ENCODE peak calls at places on chromosomes 7 and 10, in seven cellular contexts. One of them, this sample, is unnamed.

GRCh38 chr10:109956454-109957091 is 33.3 kb upstream of the XPNPEP1 start:
- DNase-seq in glutamatergic neuron: peak; percentile 41
- DNase-seq in mammary epithelial cell: no peak
- DNase-seq in IMR-90: peak; percentile 52
- DNase-seq in stomach: peak; percentile 27
- DNase-seq in RWPE1: peak; percentile 64
- DNase-seq in nephron progenitor cell: no peak
- DNase-seq in this sample: no peak

GRCh38 chr7:77799078-77799964 is 748 bp downstream of the PHTF2 start:
- DNase-seq in glutamatergic neuron: peak; percentile 79
- DNase-seq in mammary epithelial cell: peak; percentile 17
- DNase-seq in IMR-90: peak; percentile 35
- DNase-seq in stomach: no peak
- DNase-seq in RWPE1: peak; percentile 7
- DNase-seq in nephron progenitor cell: peak; percentile 76
- DNase-seq in this sample: peak; percentile 75

GRCh38 chr10:78457804-78458483 is 424.3 kb downstream of the RPS24 start:
- DNase-seq in glutamatergic neuron: no peak
- DNase-seq in mammary epithelial cell: no peak
- DNase-seq in IMR-90: peak; percentile 90
- DNase-seq in stomach: no peak
- DNase-seq in RWPE1: no peak
- DNase-seq in nephron progenitor cell: no peak
- DNase-seq in this sample: no peak

GRCh38 chr10:45404087-45404769 is 30.2 kb downstream of the ALOX5 start:
- DNase-seq in glutamatergic neuron: no peak
- DNase-seq in mammary epithelial cell: no peak
- DNase-seq in IMR-90: no peak
- DNase-seq in stomach: no peak
- DNase-seq in RWPE1: no peak
- DNase-seq in nephron progenitor cell: no peak
- DNase-seq in this sample: no peak

GRCh38 chr10:50604049-50604640 is 19.6 kb downstream of the SGMS1 start:
- DNase-seq in glutamatergic neuron: no peak
- DNase-seq in mammary epithelial cell: no peak
- DNase-seq in IMR-90: no peak
- DNase-seq in stomach: no peak
- DNase-seq in RWPE1: no peak
- DNase-seq in nephron progenitor cell: no peak
- DNase-seq in this sample: no peak

GRCh38 chr7:124201768-124202349 is 169.0 kb upstream of the TMEM229A start:
- DNase-seq in glutamatergic neuron: no peak
- DNase-seq in mammary epithelial cell: peak; percentile 2
- DNase-seq in IMR-90: peak; percentile 41
- DNase-seq in stomach: no peak
- DNase-seq in RWPE1: no peak
- DNase-seq in nephron progenitor cell: no peak
- DNase-seq in this sample: no peak

GRCh38 chr7:100642534-100642907 is 1.2 kb upstream of the TFR2 start:
- DNase-seq in glutamatergic neuron: no peak
- DNase-seq in mammary epithelial cell: no peak
- DNase-seq in IMR-90: no peak
- DNase-seq in stomach: peak; percentile 38
- DNase-seq in RWPE1: no peak
- DNase-seq in nephron progenitor cell: peak; percentile 27
- DNase-seq in this sample: no peak

GRCh38 chr10:66273966-66274519 is 651.8 kb upstream of the LRRTM3 start:
- DNase-seq in glutamatergic neuron: no peak
- DNase-seq in mammary epithelial cell: no peak
- DNase-seq in IMR-90: no peak
- DNase-seq in stomach: no peak
- DNase-seq in RWPE1: no peak
- DNase-seq in nephron progenitor cell: no peak
- DNase-seq in this sample: no peak

GRCh38 chr7:22411977-22412693 is 55.2 kb upstream of the RAPGEF5 start:
- DNase-seq in glutamatergic neuron: no peak
- DNase-seq in mammary epithelial cell: no peak
- DNase-seq in IMR-90: no peak
- DNase-seq in stomach: no peak
- DNase-seq in RWPE1: no peak
- DNase-seq in nephron progenitor cell: no peak
- DNase-seq in this sample: no peak

GRCh38 chr7:85554294-85554877 is 367.5 kb upstream of the SEMA3D start:
- DNase-seq in glutamatergic neuron: no peak
- DNase-seq in mammary epithelial cell: peak; percentile 55
- DNase-seq in IMR-90: peak; percentile 82
- DNase-seq in stomach: no peak
- DNase-seq in RWPE1: peak; percentile 10
- DNase-seq in nephron progenitor cell: peak; percentile 17
- DNase-seq in this sample: no peak

DNA sequence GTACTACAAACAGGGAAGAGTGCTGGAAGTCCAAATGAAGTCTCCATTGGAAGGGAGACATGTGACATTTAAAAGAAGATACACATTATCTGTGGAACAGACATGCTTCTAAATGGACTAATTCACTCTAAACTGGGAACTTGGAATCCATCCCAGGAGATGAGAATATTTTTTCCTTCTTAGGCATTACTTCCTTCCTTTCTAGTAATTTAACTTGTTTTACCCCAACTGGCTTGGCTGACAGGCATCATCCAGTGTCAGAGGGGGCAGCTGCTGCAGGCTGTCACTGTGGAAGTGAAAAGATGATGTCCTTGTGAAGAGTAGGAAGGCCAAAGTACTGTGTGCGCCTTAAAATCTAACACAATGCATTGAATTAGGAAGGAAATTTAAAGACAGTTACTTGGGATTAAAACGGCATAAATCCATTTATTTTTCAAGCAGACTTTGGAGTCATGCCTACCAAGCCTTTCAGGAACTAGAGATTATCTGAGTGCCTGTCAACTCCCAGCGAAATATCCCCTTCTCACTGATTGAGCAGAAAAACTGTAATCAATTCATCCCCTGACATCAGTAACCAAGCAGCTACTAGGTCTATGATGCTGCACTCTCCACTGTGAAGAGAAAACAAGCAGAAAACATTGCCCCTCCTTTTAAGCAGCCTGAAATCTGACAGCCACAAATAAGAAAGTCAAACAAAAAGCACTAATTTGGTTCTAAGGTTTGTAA is 161.2 kb downstream of the DGKI start:
- DNase-seq in glutamatergic neuron: no peak
- DNase-seq in mammary epithelial cell: no peak
- DNase-seq in IMR-90: no peak
- DNase-seq in stomach: no peak
- DNase-seq in RWPE1: no peak
- DNase-seq in nephron progenitor cell: no peak
- DNase-seq in this sample: no peak
- TF ChIP-seq CTCF in glutamatergic neuron: no peak
- TF ChIP-seq CTCF in mammary epithelial cell: no peak
- TF ChIP-seq CTCF in IMR-90: no peak
- TF ChIP-seq CTCF in stomach: no peak
- TF ChIP-seq CTCF in RWPE1: no peak
- TF ChIP-seq CTCF in nephron progenitor cell: no peak
- TF ChIP-seq CTCF in this sample: no peak

DNA sequence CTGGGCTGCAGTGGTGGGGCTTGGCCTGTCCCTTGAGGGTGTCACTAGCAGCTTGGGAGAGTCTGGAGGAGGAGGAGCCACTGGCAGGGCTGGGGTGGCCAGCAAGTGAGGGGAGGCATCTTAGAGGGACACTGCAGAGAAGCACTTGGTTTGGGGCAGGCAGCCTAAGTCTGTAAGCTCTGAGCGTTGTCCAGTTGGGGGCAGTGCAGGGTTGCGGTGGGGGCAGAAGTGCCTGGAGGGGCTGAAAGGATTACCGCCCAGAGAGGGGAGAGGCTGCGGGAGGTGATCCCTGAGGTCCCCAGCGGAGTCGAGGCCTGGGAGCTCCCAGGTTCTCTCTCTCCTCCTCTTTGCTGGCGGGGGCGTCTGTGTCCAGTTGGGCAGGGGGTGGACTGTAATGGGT is 7.4 kb downstream of the ADCYAP1R1 start:
- DNase-seq in glutamatergic neuron: peak; percentile 52
- DNase-seq in mammary epithelial cell: no peak
- DNase-seq in IMR-90: no peak
- DNase-seq in stomach: no peak
- DNase-seq in RWPE1: no peak
- DNase-seq in nephron progenitor cell: peak; percentile 24
- DNase-seq in this sample: no peak
- TF ChIP-seq CTCF in glutamatergic neuron: no peak
- TF ChIP-seq CTCF in mammary epithelial cell: no peak
- TF ChIP-seq CTCF in IMR-90: no peak
- TF ChIP-seq CTCF in stomach: no peak
- TF ChIP-seq CTCF in RWPE1: no peak
- TF ChIP-seq CTCF in nephron progenitor cell: no peak
- TF ChIP-seq CTCF in this sample: peak; percentile 37

GRCh38 chr10:102237711-102238252 is 3.5 kb downstream of the PITX3 start:
- DNase-seq in glutamatergic neuron: no peak
- DNase-seq in mammary epithelial cell: no peak
- DNase-seq in IMR-90: no peak
- DNase-seq in stomach: no peak
- DNase-seq in RWPE1: no peak
- DNase-seq in nephron progenitor cell: no peak
- DNase-seq in this sample: no peak

GRCh38 chr10:102235991-102236390 is 5.3 kb downstream of the PITX3 start:
- DNase-seq in glutamatergic neuron: no peak
- DNase-seq in mammary epithelial cell: no peak
- DNase-seq in IMR-90: no peak
- DNase-seq in stomach: no peak
- DNase-seq in RWPE1: no peak
- DNase-seq in nephron progenitor cell: no peak
- DNase-seq in this sample: no peak

GRCh38 chr10:102233997-102234396 is 7.3 kb downstream of the PITX3 start:
- DNase-seq in glutamatergic neuron: no peak
- DNase-seq in mammary epithelial cell: no peak
- DNase-seq in IMR-90: no peak
- DNase-seq in stomach: no peak
- DNase-seq in RWPE1: no peak
- DNase-seq in nephron progenitor cell: no peak
- DNase-seq in this sample: no peak

GRCh38 chr10:102235598-102235920 is 5.8 kb downstream of the PITX3 start:
- DNase-seq in glutamatergic neuron: no peak
- DNase-seq in mammary epithelial cell: peak; percentile 75
- DNase-seq in IMR-90: peak; percentile 28
- DNase-seq in stomach: no peak
- DNase-seq in RWPE1: no peak
- DNase-seq in nephron progenitor cell: no peak
- DNase-seq in this sample: no peak

GRCh38 chr10:102234866-102235597 is 6.3 kb downstream of the PITX3 start:
- DNase-seq in glutamatergic neuron: no peak
- DNase-seq in mammary epithelial cell: no peak
- DNase-seq in IMR-90: no peak
- DNase-seq in stomach: no peak
- DNase-seq in RWPE1: no peak
- DNase-seq in nephron progenitor cell: no peak
- DNase-seq in this sample: no peak
- TF ChIP-seq CTCF in glutamatergic neuron: no peak
- TF ChIP-seq CTCF in mammary epithelial cell: no peak
- TF ChIP-seq CTCF in IMR-90: no peak
- TF ChIP-seq CTCF in stomach: no peak
- TF ChIP-seq CTCF in RWPE1: no peak
- TF ChIP-seq CTCF in nephron progenitor cell: no peak
- TF ChIP-seq CTCF in this sample: no peak

DNA sequence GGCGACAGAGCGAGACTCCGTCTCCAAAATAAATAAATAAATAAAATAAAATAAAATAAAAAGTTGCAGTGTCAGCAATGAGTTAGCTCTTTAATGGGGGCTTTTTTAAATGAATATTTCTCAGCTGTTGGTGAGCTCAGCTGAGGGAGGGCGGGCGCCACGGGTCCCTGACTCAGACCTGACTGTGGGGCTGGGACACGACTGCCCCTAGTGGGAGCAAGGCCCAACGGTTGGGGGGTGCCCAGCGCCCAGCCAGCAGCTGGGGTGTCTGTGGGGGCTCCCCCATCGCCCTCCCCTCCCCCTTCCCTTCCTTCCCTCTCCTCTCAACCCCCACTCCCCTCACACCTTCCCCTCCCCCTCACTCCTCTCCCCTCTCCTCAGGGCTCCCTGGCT is 46.6 kb downstream of the PWWP2B start:
- DNase-seq in glutamatergic neuron: no peak
- DNase-seq in mammary epithelial cell: no peak
- DNase-seq in IMR-90: peak; percentile 46
- DNase-seq in stomach: no peak
- DNase-seq in RWPE1: no peak
- DNase-seq in nephron progenitor cell: no peak
- DNase-seq in this sample: no peak
- TF ChIP-seq CTCF in glutamatergic neuron: no peak
- TF ChIP-seq CTCF in mammary epithelial cell: no peak
- TF ChIP-seq CTCF in IMR-90: peak; percentile 57
- TF ChIP-seq CTCF in stomach: no peak
- TF ChIP-seq CTCF in RWPE1: peak; percentile 36
- TF ChIP-seq CTCF in nephron progenitor cell: no peak
- TF ChIP-seq CTCF in this sample: peak; percentile 59

GRCh38 chr7:130814753-130815152 is 80.7 kb upstream of the KLF14 start:
- DNase-seq in glutamatergic neuron: no peak
- DNase-seq in mammary epithelial cell: peak; percentile 20
- DNase-seq in IMR-90: peak; percentile 50
- DNase-seq in stomach: no peak
- DNase-seq in RWPE1: no peak
- DNase-seq in nephron progenitor cell: no peak
- DNase-seq in this sample: no peak
- TF ChIP-seq CTCF in glutamatergic neuron: no peak
- TF ChIP-seq CTCF in mammary epithelial cell: peak; percentile 49
- TF ChIP-seq CTCF in IMR-90: peak; percentile 60
- TF ChIP-seq CTCF in stomach: no peak
- TF ChIP-seq CTCF in RWPE1: peak; percentile 48
- TF ChIP-seq CTCF in nephron progenitor cell: peak; percentile 29
- TF ChIP-seq CTCF in this sample: peak; percentile 54

GRCh38 chr7:138887085-138887705 is 89.2 kb upstream of the ATP6V0A4 start:
- DNase-seq in glutamatergic neuron: no peak
- DNase-seq in mammary epithelial cell: no peak
- DNase-seq in IMR-90: no peak
- DNase-seq in stomach: no peak
- DNase-seq in RWPE1: no peak
- DNase-seq in nephron progenitor cell: peak; percentile 14
- DNase-seq in this sample: no peak

GRCh38 chr7:138887872-138888656 is 90.1 kb upstream of the ATP6V0A4 start:
- DNase-seq in glutamatergic neuron: no peak
- DNase-seq in mammary epithelial cell: no peak
- DNase-seq in IMR-90: no peak
- DNase-seq in stomach: no peak
- DNase-seq in RWPE1: no peak
- DNase-seq in nephron progenitor cell: no peak
- DNase-seq in this sample: no peak

GRCh38 chr7:138885383-138886147 is 87.6 kb upstream of the ATP6V0A4 start:
- DNase-seq in glutamatergic neuron: no peak
- DNase-seq in mammary epithelial cell: no peak
- DNase-seq in IMR-90: no peak
- DNase-seq in stomach: no peak
- DNase-seq in RWPE1: no peak
- DNase-seq in nephron progenitor cell: no peak
- DNase-seq in this sample: no peak

GRCh38 chr7:138889566-138889965 is 91.6 kb upstream of the ATP6V0A4 start:
- DNase-seq in glutamatergic neuron: no peak
- DNase-seq in mammary epithelial cell: no peak
- DNase-seq in IMR-90: peak; percentile 52
- DNase-seq in stomach: no peak
- DNase-seq in RWPE1: no peak
- DNase-seq in nephron progenitor cell: no peak
- DNase-seq in this sample: no peak

GRCh38 chr7:138886501-138886917 is 88.5 kb upstream of the ATP6V0A4 start:
- DNase-seq in glutamatergic neuron: no peak
- DNase-seq in mammary epithelial cell: peak; percentile 40
- DNase-seq in IMR-90: peak; percentile 73
- DNase-seq in stomach: no peak
- DNase-seq in RWPE1: peak; percentile 31
- DNase-seq in nephron progenitor cell: no peak
- DNase-seq in this sample: no peak
- TF ChIP-seq CTCF in glutamatergic neuron: peak; percentile 78
- TF ChIP-seq CTCF in mammary epithelial cell: peak; percentile 71
- TF ChIP-seq CTCF in IMR-90: peak; percentile 77
- TF ChIP-seq CTCF in stomach: peak; percentile 72
- TF ChIP-seq CTCF in RWPE1: peak; percentile 78
- TF ChIP-seq CTCF in nephron progenitor cell: peak; percentile 32
- TF ChIP-seq CTCF in this sample: peak; percentile 80

GRCh38 chr7:4103352-4104091 is 578.6 kb upstream of the FOXK1 start:
- DNase-seq in glutamatergic neuron: no peak
- DNase-seq in mammary epithelial cell: peak; percentile 43
- DNase-seq in IMR-90: peak; percentile 7
- DNase-seq in stomach: no peak
- DNase-seq in RWPE1: peak; percentile 72
- DNase-seq in nephron progenitor cell: no peak
- DNase-seq in this sample: no peak
- TF ChIP-seq CTCF in glutamatergic neuron: peak; percentile 63
- TF ChIP-seq CTCF in mammary epithelial cell: no peak
- TF ChIP-seq CTCF in IMR-90: no peak
- TF ChIP-seq CTCF in stomach: no peak
- TF ChIP-seq CTCF in RWPE1: peak; percentile 41
- TF ChIP-seq CTCF in nephron progenitor cell: peak; percentile 25
- TF ChIP-seq CTCF in this sample: peak; percentile 69

This sample was measured in type B pancreatic cell.